ENCODE peak calls at places on chromosomes 11 and 22, in eight cellular contexts. C is sigmoid colon, Z is pancreas, N is kidney, U is transverse colon, W is MM.1S, B is endothelial cell of umbilical vein, T is neuronal stem cell. O is an unnamed sample. For H3K9me3, the result is how much of the 10 kb centered on the place peaks cover.

GRCh38 chr22:45149671-45150070 is 14.1 kb upstream of the NUP50 start:
- DNase-seq in W (no peak), B (no peak), C (no peak), T (no peak), U (no peak), Z (no peak), N (no peak), O (no peak)

GRCh38 chr22:46829140-46829891 is 66.9 kb downstream of the TBC1D22A start:
- DNase-seq in U (no peak), W (no peak), Z (no peak), C (no peak), T (no peak), N (no peak), B (peak), O (peak)

GRCh38 chr22:28139993-28140392 is 220.9 kb upstream of the PITPNB start:
- DNase-seq in T (no peak), C (no peak), B (peak), Z (no peak), W (no peak), N (no peak), U (no peak), O (no peak)

GRCh38 chr11:66739983-66740382 is 11.0 kb upstream of the SPTBN2 start:
- DNase-seq in C (no peak), W (no peak), B (peak), Z (no peak), T (no peak), U (no peak), N (no peak), O (no peak)

GRCh38 chr22:38694049-38694448 is 6.7 kb downstream of the JOSD1 start:
- DNase-seq in B (peak), U (peak), Z (no peak), T (no peak), W (no peak), N (no peak), C (no peak), O (no peak)

GRCh38 chr11:92227954-92228935 is 3.6 kb downstream of the FAT3 start:
- DNase-seq in W (no peak), U (no peak), N (peak), B (no peak), C (no peak), Z (no peak), T (no peak), O (no peak)

GRCh38 chr22:17241571-17242310 is 22.5 kb upstream of the ADA2 start:
- DNase-seq in W (no peak), U (no peak), Z (no peak), T (no peak), B (no peak), C (no peak), N (peak), O (peak)

GRCh38 chr11:61914471-61915171 is 2.7 kb downstream of the RAB3IL1 start:
- DNase-seq in C (peak), T (no peak), B (no peak), W (no peak), N (no peak), U (no peak), Z (no peak), O (no peak)

GRCh38 chr11:2390871-2391662 is 9.5 kb upstream of the TSSC4 start:
- DNase-seq in C (peak), U (peak), N (peak), B (no peak), Z (peak), T (no peak), W (no peak), O (peak)

GRCh38 chr11:113681711-113682410 is 24.2 kb downstream of the TMPRSS5 start:
- DNase-seq in C (no peak), Z (no peak), W (no peak), T (no peak), B (no peak), N (no peak), U (no peak), O (no peak)

GRCh38 chr11:122696662-122697061 is 41.1 kb downstream of the UBASH3B start:
- DNase-seq in U (no peak), N (no peak), W (no peak), Z (no peak), B (peak), C (no peak), T (no peak), O (no peak)
- H3K27ac ChIP-seq in U (no peak), N (no peak), W (no peak), Z (no peak), B (no peak), C (no peak), T (no peak), O (no peak)

GRCh38 chr22:49687333-49687732 is 140.3 kb downstream of the BRD1 start:
- DNase-seq in W (no peak), N (peak), T (no peak), U (no peak), Z (no peak), C (no peak), B (no peak), O (no peak)
- H3K9me3 ChIP-seq in W (under half), N (under half), T (under half), U (under half), Z (under half), C (under half), B (under half), O (under half)

DNA sequence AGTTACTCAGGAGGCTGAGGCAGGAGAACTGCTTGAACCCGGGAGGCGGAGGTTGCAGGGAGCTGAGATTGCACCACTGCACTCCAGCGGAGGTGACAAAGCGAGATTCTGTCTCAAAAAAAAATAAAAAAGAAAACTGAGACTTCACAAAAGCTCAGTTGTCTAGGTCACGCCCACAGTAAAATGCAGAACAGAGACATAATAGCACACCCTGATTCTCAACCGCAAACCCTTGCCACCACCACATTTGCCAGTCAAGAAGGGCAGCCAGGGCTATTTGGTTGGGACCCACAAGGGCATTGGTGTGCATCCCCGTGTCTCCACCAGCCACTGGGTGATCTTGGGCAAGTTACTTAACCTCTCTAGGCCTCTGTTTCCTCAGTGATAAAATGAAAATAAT is 25.4 kb downstream of the CREB3L1 start:
- DNase-seq in C (no peak), B (no peak), T (no peak), U (no peak), N (no peak), Z (no peak), W (peak), O (no peak)
- H3K27ac ChIP-seq in C (no peak), B (no peak), T (no peak), U (no peak), N (no peak), Z (no peak), W (no peak), O (no peak)

GRCh38 chr22:49185312-49185969 is 642.2 kb downstream of the BRD1 start:
- DNase-seq in T (no peak), Z (no peak), W (no peak), N (peak), C (no peak), B (no peak), U (no peak), O (no peak)

GRCh38 chr22:49183208-49183825 is 644.4 kb downstream of the BRD1 start:
- DNase-seq in U (no peak), N (peak), T (no peak), C (no peak), B (no peak), Z (no peak), W (no peak), O (no peak)

GRCh38 chr22:49182416-49182815 is 645.3 kb downstream of the BRD1 start:
- DNase-seq in T (no peak), Z (no peak), C (no peak), W (no peak), B (no peak), N (peak), U (no peak), O (no peak)

GRCh38 chr22:49184736-49185135 is 642.9 kb downstream of the BRD1 start:
- DNase-seq in C (no peak), U (no peak), T (no peak), Z (no peak), N (peak), W (no peak), B (no peak), O (no peak)

GRCh38 chr22:49183826-49184216 is 643.9 kb downstream of the BRD1 start:
- DNase-seq in B (no peak), N (peak), T (no peak), C (no peak), Z (no peak), W (no peak), U (no peak), O (peak)
- H3K9me3 ChIP-seq in B (under half), N (under half), T (under half), C (under half), Z (under half), W (under half), U (under half), O (under half)

GRCh38 chr22:21949569-21949918 is 3.1 kb downstream of the PPM1F start:
- DNase-seq in N (no peak), B (no peak), T (no peak), W (no peak), U (no peak), C (no peak), Z (no peak), O (no peak)

GRCh38 chr22:21948824-21949568 is 3.7 kb downstream of the PPM1F start:
- DNase-seq in T (no peak), C (no peak), N (no peak), U (no peak), B (peak), W (no peak), Z (no peak), O (no peak)

GRCh38 chr22:21948390-21948789 is 4.3 kb downstream of the PPM1F start:
- DNase-seq in T (no peak), N (no peak), C (no peak), W (no peak), U (no peak), B (no peak), Z (no peak), O (no peak)

GRCh38 chr22:21951062-21951461 is 1.6 kb downstream of the PPM1F start:
- DNase-seq in W (no peak), N (no peak), B (no peak), U (no peak), Z (no peak), T (no peak), C (no peak), O (no peak)

GRCh38 chr22:21949948-21950347 is 2.7 kb downstream of the PPM1F start:
- DNase-seq in C (no peak), W (no peak), B (no peak), U (no peak), Z (no peak), N (no peak), T (no peak), O (no peak)
- H3K27ac ChIP-seq in C (no peak), W (no peak), B (peak), U (no peak), Z (no peak), N (no peak), T (no peak), O (no peak)

GRCh38 chr11:50077526-50077925 is 44.9 kb downstream of the OR4C45 start:
- DNase-seq in T (no peak), U (no peak), Z (no peak), B (no peak), C (no peak), W (no peak), N (no peak), O (no peak)

GRCh38 chr11:50074161-50074560 is 41.5 kb downstream of the OR4C45 start:
- DNase-seq in U (no peak), B (no peak), W (no peak), Z (peak), T (no peak), N (no peak), C (no peak), O (no peak)

GRCh38 chr11:50080256-50080655 is 47.6 kb downstream of the OR4C45 start:
- DNase-seq in T (no peak), U (no peak), C (no peak), W (no peak), N (no peak), Z (no peak), B (no peak), O (no peak)

GRCh38 chr11:50075856-50076255 is 43.2 kb downstream of the OR4C45 start:
- DNase-seq in C (no peak), T (no peak), W (no peak), B (no peak), N (no peak), Z (no peak), U (no peak), O (no peak)

GRCh38 chr11:50078001-50078400 is 45.3 kb downstream of the OR4C45 start:
- DNase-seq in N (no peak), W (no peak), T (no peak), U (no peak), B (no peak), Z (no peak), C (no peak), O (no peak)
- H3K9me3 ChIP-seq in N (under half), W (under half), T (under half), U (under half), B (under half), Z (under half), C (under half), O (under half)

DNA sequence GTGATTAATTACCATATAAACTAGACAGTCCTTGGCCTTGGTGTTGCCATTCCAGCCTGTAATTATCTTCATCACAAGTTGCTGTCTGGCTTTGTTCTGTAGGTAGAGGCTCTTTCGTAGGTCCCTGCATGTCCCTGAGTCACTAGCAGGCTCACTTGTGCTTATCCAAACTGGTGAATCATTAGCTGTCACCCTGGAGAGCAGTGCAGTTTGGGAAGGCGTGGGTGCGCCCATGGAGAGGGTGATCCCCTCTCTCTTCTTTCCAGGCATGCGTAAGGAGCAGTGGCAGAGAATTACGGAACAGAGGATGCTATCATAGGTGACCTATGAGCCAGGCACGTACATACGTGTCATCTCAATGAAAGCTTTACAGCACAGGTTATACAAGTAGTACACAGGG is 11.0 kb upstream of the EHF start:
- DNase-seq in U (no peak), W (no peak), N (no peak), T (no peak), B (no peak), Z (no peak), C (no peak), O (no peak)
- H3K27ac ChIP-seq in U (no peak), W (no peak), N (no peak), T (no peak), B (no peak), Z (no peak), C (no peak), O (no peak)